ENCODE peak calls at places on chromosomes 6 and 20, in four cellular contexts. G, M, O and N are unnamed samples.

GRCh38 chr6:124999105-124999764 is 37.0 kb downstream of the RNF217 start:
- DNase-seq in O (no peak), G (no peak), M (no peak), N (no peak)

GRCh38 chr20:11686900-11687543 is 230.7 kb upstream of the BTBD3 start:
- DNase-seq in G (no peak), M (no peak), O (peak), N (no peak)

GRCh38 chr20:46084805-46085792 is 4.7 kb downstream of the NCOA5 start:
- DNase-seq in M (peak), O (peak), G (peak), N (peak)

GRCh38 chr6:159204605-159205004 is 35.4 kb downstream of the FNDC1 start:
- DNase-seq in G (no peak), O (no peak), M (no peak), N (no peak)

GRCh38 chr6:50602191-50602810 is 111.0 kb upstream of the TFAP2D start:
- DNase-seq in M (no peak), O (peak), G (peak), N (peak)

GRCh38 chr6:111677186-111677990 is 71.7 kb upstream of the TRAF3IP2 start:
- DNase-seq in O (no peak), M (no peak), G (peak), N (no peak)

GRCh38 chr6:130981409-130981808 is 81.6 kb downstream of the EPB41L2 start:
- DNase-seq in M (no peak), O (no peak), G (no peak), N (no peak)

GRCh38 chr6:111356551-111356950 is 126.5 kb downstream of the REV3L start:
- DNase-seq in M (no peak), G (peak), O (no peak), N (no peak)

GRCh38 chr6:100230976-100231316 is 233.8 kb downstream of the SIM1 start:
- DNase-seq in M (no peak), G (no peak), O (peak), N (no peak)

GRCh38 chr6:140043762-140044378 is 669.4 kb upstream of the CITED2 start:
- DNase-seq in M (peak), O (no peak), G (no peak), N (peak)

GRCh38 chr6:118648866-118649554 is 2.4 kb downstream of the CEP85L start:
- DNase-seq in M (no peak), O (peak), G (no peak), N (no peak)

GRCh38 chr6:134204031-134204430 is 113.9 kb downstream of the SGK1 start:
- DNase-seq in M (no peak), O (no peak), G (no peak), N (no peak)

GRCh38 chr6:107267006-107267405 is 151.7 kb upstream of the BEND3 start:
- DNase-seq in G (no peak), M (no peak), O (no peak), N (no peak)

GRCh38 chr20:44233436-44234016 is 13.6 kb upstream of the GDAP1L1 start:
- DNase-seq in G (no peak), M (no peak), O (no peak), N (no peak)

GRCh38 chr6:43768983-43769525 is 957 bp upstream of the VEGFA start:
- DNase-seq in O (no peak), M (no peak), G (no peak), N (peak)

GRCh38 chr20:38315290-38315966 is 11.5 kb downstream of the BPI start:
- DNase-seq in G (no peak), O (no peak), M (no peak), N (peak)

GRCh38 chr6:156423829-156424228 is 353.3 kb upstream of the ARID1B start:
- DNase-seq in O (no peak), M (no peak), G (no peak), N (no peak)

GRCh38 chr6:85867595-85867994 is 224.9 kb upstream of the SYNCRIP start:
- DNase-seq in O (no peak), M (no peak), G (no peak), N (no peak)

GRCh38 chr20:4512891-4513550 is 208.7 kb upstream of the PRND start:
- DNase-seq in M (peak), G (peak), O (peak), N (no peak)

GRCh38 chr6:501891-502601 is 110.5 kb downstream of the IRF4 start:
- DNase-seq in M (no peak), O (no peak), G (no peak), N (peak)

GRCh38 chr6:53441761-53442160 is 93.0 kb upstream of the ELOVL5 start:
- DNase-seq in O (no peak), M (no peak), G (no peak), N (no peak)

GRCh38 chr20:16279320-16279719 is 293.9 kb downstream of the KIF16B start:
- DNase-seq in G (peak), O (no peak), M (no peak), N (no peak)

GRCh38 chr6:21997414-21998037 is 299.3 kb downstream of the PRL start:
- DNase-seq in G (no peak), O (peak), M (no peak), N (no peak)

GRCh38 chr6:118932421-118932820 is 2.5 kb downstream of the MCM9 start:
- DNase-seq in G (no peak), O (no peak), M (no peak), N (no peak)

GRCh38 chr6:32047855-32048766 is 9.9 kb downstream of the CYP21A2 start:
- DNase-seq in G (peak), O (peak), M (peak), N (peak)

GRCh38 chr6:32046450-32047083 is 8.4 kb downstream of the CYP21A2 start:
- DNase-seq in M (no peak), G (peak), O (no peak), N (no peak)

GRCh38 chr6:32047539-32047854 is 9.3 kb downstream of the CYP21A2 start:
- DNase-seq in G (no peak), O (no peak), M (no peak), N (no peak)

GRCh38 chr6:32045811-32046449 is 7.7 kb downstream of the CYP21A2 start:
- DNase-seq in M (no peak), G (no peak), O (no peak), N (no peak)

GRCh38 chr6:32047084-32047478 is 8.9 kb downstream of the CYP21A2 start:
- DNase-seq in G (peak), O (peak), M (no peak), N (no peak)
- TF ChIP-seq MYC in G (no peak), O (no peak), M (no peak), N (no peak)

GRCh38 chr20:20480689-20481088 is 112.8 kb downstream of the INSM1 start:
- DNase-seq in G (no peak), M (no peak), O (no peak), N (peak)
- TF ChIP-seq MYC in G (no peak), M (no peak), O (no peak), N (no peak)

GRCh38 chr6:170152989-170153388 is 137.9 kb downstream of the DLL1 start:
- DNase-seq in O (no peak), M (peak), G (peak), N (peak)
- TF ChIP-seq MYC in O (no peak), M (no peak), G (no peak), N (no peak)

GRCh38 chr6:9612489-9612888 is 802.4 kb downstream of the TFAP2A start:
- DNase-seq in M (no peak), O (no peak), G (no peak), N (peak)

GRCh38 chr6:9614778-9615177 is 800.1 kb downstream of the TFAP2A start:
- DNase-seq in G (no peak), M (no peak), O (no peak), N (no peak)

GRCh38 chr6:9606435-9607134 is 808.3 kb downstream of the TFAP2A start:
- DNase-seq in O (no peak), G (no peak), M (no peak), N (no peak)

DNA sequence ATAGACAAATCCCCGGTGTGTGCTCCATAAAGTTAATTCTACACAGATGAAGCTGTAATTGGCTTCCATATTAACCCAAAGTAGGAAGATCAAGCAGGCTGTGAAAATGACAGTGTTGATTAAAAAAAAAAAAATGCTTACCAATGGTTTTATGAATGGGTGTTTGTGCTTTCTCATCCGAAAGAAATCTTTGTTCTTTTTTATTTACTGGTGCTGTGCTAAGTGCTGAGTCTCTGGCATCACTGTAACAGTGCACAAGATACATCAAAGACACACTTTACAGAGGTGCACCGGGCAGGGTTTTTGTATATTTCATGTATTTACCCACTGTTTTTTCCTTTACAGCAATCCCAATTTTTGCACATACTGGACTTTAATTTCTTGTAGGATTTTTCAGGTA is 803.9 kb downstream of the TFAP2A start:
- DNase-seq in G (no peak), O (no peak), M (no peak), N (no peak)
- TF ChIP-seq MYC in G (no peak), O (no peak), M (no peak), N (no peak)